ENCODE peak calls at places on chromosomes 1 and 21, in seven cellular contexts. F is neural progenitor cell, P is hepatocyte, C is DND-41, U is PC-3, A is fibroblast of lung, X is H1. K is an unnamed sample.

GRCh38 chr21:46356005-46356338 is 32.0 kb downstream of the PCNT start:
- DNase-seq in F (no peak), P (no peak), C (no peak), U (no peak), A (no peak), X (no peak), K (no peak)

GRCh38 chr1:43764581-43764980 is 57.2 kb downstream of the ST3GAL3 start:
- DNase-seq in F (peak), P (no peak), C (no peak), U (no peak), A (no peak), X (no peak), K (no peak)

GRCh38 chr1:15852036-15852827 is 4.7 kb downstream of the SPEN start:
- DNase-seq in F (no peak), P (no peak), C (no peak), U (no peak), A (peak), X (no peak), K (peak)

GRCh38 chr1:31759266-31760023 is 4.7 kb downstream of the ADGRB2 start:
- DNase-seq in F (peak), P (peak), C (no peak), U (no peak), A (peak), X (no peak), K (no peak)

GRCh38 chr1:167707942-167708341 is 13.8 kb upstream of the MPZL1 start:
- DNase-seq in F (no peak), P (no peak), C (no peak), U (peak), A (no peak), X (no peak), K (no peak)

GRCh38 chr1:211875541-211875940 is 45.0 kb upstream of the LPGAT1 start:
- DNase-seq in F (no peak), P (no peak), C (no peak), U (no peak), A (no peak), X (no peak), K (no peak)

GRCh38 chr1:8602471-8603219 is 214.8 kb downstream of the RERE start:
- DNase-seq in F (no peak), P (no peak), C (no peak), U (no peak), A (no peak), X (no peak), K (no peak)

GRCh38 chr1:49864597-49864996 is 159.2 kb downstream of the AGBL4 start:
- DNase-seq in F (no peak), P (no peak), C (no peak), U (peak), A (no peak), X (no peak), K (no peak)

GRCh38 chr1:241593186-241593585 is 47.0 kb downstream of the CHML start:
- DNase-seq in F (no peak), P (no peak), C (no peak), U (peak), A (peak), X (no peak), K (no peak)

GRCh38 chr1:107895403-107896181 is 69.4 kb downstream of the VAV3 start:
- DNase-seq in F (no peak), P (no peak), C (peak), U (no peak), A (no peak), X (no peak), K (no peak)

GRCh38 chr1:40381268-40382109 is 8.0 kb downstream of the SMAP2 start:
- DNase-seq in F (no peak), P (no peak), C (no peak), U (no peak), A (no peak), X (no peak), K (no peak)

DNA sequence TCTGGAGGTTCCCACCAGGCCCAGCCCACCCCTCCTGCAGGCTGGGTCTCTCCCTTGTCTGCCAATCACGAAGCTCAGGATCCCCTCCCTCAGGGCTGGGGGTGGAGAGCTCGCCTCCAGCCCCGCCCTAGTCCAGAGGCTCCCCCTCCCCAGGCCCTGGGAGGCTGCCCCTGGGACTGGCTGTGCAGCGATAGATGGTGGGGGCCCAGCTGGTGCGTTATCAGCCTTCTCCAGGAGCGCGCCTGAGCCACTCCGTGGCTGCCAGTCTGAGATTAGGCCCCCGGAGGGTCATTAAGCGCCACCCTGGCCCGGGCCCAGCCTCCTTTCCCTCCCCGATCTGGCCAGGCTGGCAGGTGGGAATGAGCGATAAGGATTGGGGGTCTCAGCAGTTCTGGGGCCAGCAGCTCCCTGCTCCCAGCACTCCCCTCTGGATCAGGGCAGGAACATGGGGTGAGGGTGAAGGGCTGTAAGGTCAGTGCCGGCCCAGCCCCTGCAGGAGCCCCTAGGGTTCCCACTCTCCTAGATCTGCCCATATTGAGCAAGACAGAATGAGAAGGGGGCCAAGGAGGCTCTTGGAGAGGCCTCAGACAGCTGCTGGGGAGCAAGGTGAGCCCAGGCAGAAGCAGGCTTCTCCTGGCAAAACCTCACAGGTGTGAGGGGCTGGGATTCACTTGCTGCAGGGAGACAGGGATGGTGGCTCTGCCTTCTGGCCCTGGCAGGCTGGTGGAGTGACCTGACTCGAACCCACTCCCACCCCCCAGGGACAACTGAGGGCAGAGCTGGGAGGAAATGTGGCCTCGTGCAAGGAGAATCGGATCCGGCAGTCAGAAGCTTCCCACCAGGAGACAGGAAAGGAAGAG is 8.5 kb downstream of the PDZK1IP1 start:
- DNase-seq in F (no peak), P (no peak), C (no peak), U (no peak), A (no peak), X (no peak), K (no peak)
- TF ChIP-seq EZH2 in F (no peak), P (no peak), C (no peak), U (no peak), A (no peak), X (no peak), K (no peak)

DNA sequence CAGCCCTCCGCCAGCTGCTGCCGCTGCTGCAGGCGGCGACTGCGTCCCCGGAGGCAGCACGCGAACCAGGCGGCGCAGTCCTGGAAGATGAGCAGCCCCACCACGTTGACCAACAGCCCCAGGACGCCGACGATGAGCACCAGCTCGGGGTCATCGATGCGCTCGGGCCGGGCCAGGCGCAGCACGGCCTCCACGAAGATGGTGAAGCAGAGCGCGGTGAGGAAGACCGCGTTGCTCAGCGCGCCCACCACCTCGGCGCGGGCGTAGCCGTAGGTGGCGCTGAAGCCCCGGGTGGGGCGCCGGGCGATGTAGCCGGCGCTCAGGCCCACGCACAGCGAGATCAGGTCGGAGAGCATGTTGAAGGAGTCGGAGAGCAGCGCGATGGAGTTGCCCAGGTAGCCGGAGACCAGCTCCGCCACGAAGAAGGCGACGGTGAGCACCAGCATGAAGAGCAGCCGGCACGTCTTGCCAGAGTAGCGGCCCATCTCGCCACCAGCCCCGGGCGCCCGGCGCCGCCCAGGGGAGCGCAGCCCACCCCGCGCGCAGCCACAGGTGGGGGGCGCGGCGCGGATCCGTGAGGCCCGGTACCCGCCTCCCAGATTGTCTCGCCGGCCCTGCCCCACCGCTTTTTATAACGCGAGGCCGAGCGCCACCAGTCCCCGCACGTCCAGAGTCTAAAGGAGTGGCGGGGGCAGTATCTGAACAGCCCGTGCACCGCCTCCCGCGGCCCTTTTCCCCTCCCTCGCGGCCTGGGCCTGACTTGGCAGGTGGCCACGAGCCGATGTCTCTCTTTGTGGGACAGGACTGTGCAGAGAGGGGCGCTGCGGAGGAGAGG is at the start of gene SLC30A10:
- DNase-seq in F (peak), P (peak), C (no peak), U (no peak), A (peak), X (peak), K (peak)
- TF ChIP-seq EZH2 in F (peak), P (no peak), C (no peak), U (no peak), A (peak), X (peak), K (peak)

GRCh38 chr1:156894711-156895407 is 1.3 kb downstream of the PEAR1 start:
- DNase-seq in F (no peak), P (peak), C (no peak), U (no peak), A (peak), X (no peak), K (no peak)
- TF ChIP-seq EZH2 in F (no peak), P (no peak), C (no peak), U (no peak), A (no peak), X (no peak), K (no peak)

GRCh38 chr1:111857251-111857651 is 101.5 kb downstream of the DDX20 start:
- DNase-seq in F (no peak), P (no peak), C (no peak), U (no peak), A (no peak), X (no peak), K (no peak)
- TF ChIP-seq EZH2 in F (no peak), P (no peak), C (no peak), U (no peak), A (no peak), X (no peak), K (no peak)

DNA sequence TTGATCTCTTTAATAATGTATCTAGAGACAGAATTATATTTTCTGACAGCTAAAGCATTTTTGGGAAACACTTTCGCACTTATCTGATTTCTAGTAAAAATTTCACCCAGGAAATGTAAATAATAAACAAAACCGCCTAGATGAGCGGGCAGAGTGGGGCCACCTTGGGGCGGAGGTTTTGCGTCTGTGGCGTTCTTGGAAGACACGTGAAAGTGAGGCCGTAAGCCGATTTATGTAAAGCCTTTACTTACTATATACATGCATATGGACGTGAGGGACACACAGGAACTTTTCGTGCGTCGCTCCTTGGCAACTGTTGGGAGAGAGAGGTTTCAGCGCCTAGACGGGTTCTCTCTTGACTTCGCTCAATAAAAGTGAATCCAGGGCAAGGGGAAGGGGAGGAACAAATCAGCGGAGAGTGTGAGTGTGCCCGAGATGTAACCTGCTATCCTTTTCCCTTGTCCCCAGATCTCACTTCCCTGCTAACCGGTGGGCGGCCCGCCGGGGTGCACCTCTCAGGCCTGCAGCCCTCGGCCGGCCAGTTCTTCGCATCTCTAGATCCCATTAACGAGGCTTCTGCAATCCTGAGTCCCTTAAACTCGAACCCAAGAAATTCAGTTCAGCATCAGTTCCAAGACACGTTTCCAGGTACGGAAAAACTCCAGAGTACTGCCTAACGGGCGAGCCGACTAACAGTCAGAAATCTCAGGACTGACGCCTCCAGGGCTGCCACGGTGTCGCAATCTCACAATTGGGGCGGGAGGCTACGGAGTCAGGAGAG is 1.7 kb downstream of the HLX start:
- DNase-seq in F (peak), P (peak), C (no peak), U (peak), A (peak), X (peak), K (peak)
- TF ChIP-seq EZH2 in F (peak), P (peak), C (no peak), U (no peak), A (no peak), X (peak), K (no peak)

K was measured in astrocyte.